ENCODE peak calls at places on chromosomes 16 and 17, in six cellular contexts. M, Z, A, O, P and V are unnamed samples.

GRCh38 chr16:78283668-78284251 is 184.3 kb downstream of the WWOX start:
- DNase-seq in M (no peak), Z (no peak), A (no peak), O (no peak), P (no peak), V (no peak)

GRCh38 chr17:18267927-18268711 is 7.7 kb downstream of the MIEF2 start:
- DNase-seq in M (peak; percentile 39), Z (peak; percentile 51), A (no peak), O (no peak), P (no peak), V (peak; percentile 58)

GRCh38 chr17:77076046-77076882 is 64.5 kb upstream of the SEC14L1 start:
- DNase-seq in M (peak; percentile 17), Z (no peak), A (no peak), O (no peak), P (peak; percentile 70), V (no peak)

GRCh38 chr16:57643166-57643813 is 14.9 kb downstream of the ADGRG1 start:
- DNase-seq in M (peak; percentile 81), Z (no peak), A (peak; percentile 78), O (no peak), P (no peak), V (no peak)

GRCh38 chr16:26569793-26570192 is 496.9 kb upstream of the C16orf82 start:
- DNase-seq in M (no peak), Z (peak; percentile 64), A (no peak), O (peak; percentile 7), P (peak; percentile 50), V (no peak)

GRCh38 chr17:6163632-6164319 is 93.6 kb downstream of the WSCD1 start:
- DNase-seq in M (peak; percentile 35), Z (no peak), A (no peak), O (no peak), P (peak; percentile 48), V (peak; percentile 1)

GRCh38 chr16:627458-628239 is 3.1 kb upstream of the WFIKKN1 start:
- DNase-seq in M (no peak), Z (no peak), A (peak; percentile 91), O (no peak), P (no peak), V (no peak)

GRCh38 chr17:27756467-27757371 is 43.6 kb downstream of the NOS2 start:
- DNase-seq in M (peak; percentile 13), Z (peak; percentile 64), A (peak; percentile 65), O (peak; percentile 47), P (peak; percentile 68), V (peak; percentile 69)

GRCh38 chr17:80034977-80035686 is 540 bp downstream of the TBC1D16 start:
- DNase-seq in M (peak; percentile 43), Z (peak; percentile 63), A (peak; percentile 76), O (no peak), P (peak; percentile 54), V (peak; percentile 44)

GRCh38 chr16:22071352-22071923 is 20.9 kb upstream of the VWA3A start:
- DNase-seq in M (no peak), Z (peak; percentile 29), A (no peak), O (no peak), P (no peak), V (peak; percentile 6)

GRCh38 chr17:66508896-66509843 is 206.8 kb downstream of the PRKCA start:
- DNase-seq in M (peak; percentile 90), Z (no peak), A (peak; percentile 69), O (peak; percentile 60), P (no peak), V (no peak)

GRCh38 chr16:12086861-12087260 is 110.3 kb downstream of the SNX29 start:
- DNase-seq in M (peak; percentile 38), Z (no peak), A (no peak), O (no peak), P (no peak), V (no peak)

GRCh38 chr16:29029168-29029994 is 44.5 kb downstream of the LAT start:
- DNase-seq in M (peak; percentile 97), Z (peak; percentile 71), A (peak; percentile 62), O (no peak), P (peak; percentile 68), V (peak; percentile 94)

GRCh38 chr17:10149573-10150399 is 48.6 kb downstream of the GAS7 start:
- DNase-seq in M (peak; percentile 76), Z (no peak), A (no peak), O (no peak), P (no peak), V (peak; percentile 90)

GRCh38 chr16:9091867-9092281 is 430 bp downstream of the HAPSTR1 start:
- DNase-seq in M (no peak), Z (no peak), A (peak; percentile 83), O (no peak), P (peak; percentile 49), V (peak; percentile 22)

GRCh38 chr17:67712375-67712774 is 5.4 kb upstream of the NOL11 start:
- DNase-seq in M (no peak), Z (no peak), A (no peak), O (no peak), P (no peak), V (no peak)

DNA sequence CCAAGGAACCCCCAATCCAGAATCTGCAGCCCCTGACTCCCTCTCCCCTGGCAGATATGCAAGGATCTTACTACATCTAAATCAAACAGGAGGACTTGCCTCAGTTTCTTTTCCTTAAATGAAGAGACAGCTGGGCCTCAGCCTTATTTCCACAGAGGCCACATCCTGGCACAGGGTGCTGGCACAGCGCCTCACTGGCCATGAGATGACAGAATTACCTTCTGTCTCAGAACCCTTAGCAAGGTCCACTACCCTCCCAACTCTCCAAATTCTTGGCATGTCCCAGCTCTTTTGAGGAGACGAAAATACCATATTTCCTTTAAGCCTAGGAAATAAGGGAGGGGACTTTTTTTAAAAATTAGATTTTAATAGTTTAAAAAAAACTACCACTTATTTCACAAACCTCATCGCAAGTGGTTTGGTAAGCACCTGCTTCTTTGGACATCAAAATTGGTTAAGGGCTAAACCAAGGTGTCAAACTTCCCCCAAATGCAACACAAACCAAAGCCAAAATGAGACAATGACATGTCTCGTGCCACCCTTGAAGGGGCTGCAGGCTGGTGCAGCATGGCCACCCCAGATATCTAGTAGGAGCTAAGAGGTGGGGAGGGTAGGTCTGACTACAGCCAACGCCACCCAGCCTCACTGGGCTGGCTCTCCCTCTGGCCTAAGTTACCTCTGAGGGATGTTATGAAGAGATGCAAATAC is 25.3 kb downstream of the FAM117A start:
- DNase-seq in M (no peak), Z (no peak), A (no peak), O (no peak), P (no peak), V (no peak)
- H3K27ac ChIP-seq in M (no peak overlapping the region), Z (peak overlapping the region; percentile 60), A (peak overlapping the region; percentile 72), O (no peak overlapping the region), P (no peak overlapping the region), V (peak overlapping the region; percentile 72)

GRCh38 chr17:64508683-64509082 is 1.9 kb downstream of the CEP95 start:
- DNase-seq in M (no peak), Z (no peak), A (no peak), O (no peak), P (no peak), V (no peak)

GRCh38 chr17:64506576-64507417 is at the start of gene CEP95:
- DNase-seq in M (peak; percentile 99), Z (peak; percentile 96), A (peak; percentile 98), O (peak; percentile 67), P (peak; percentile 98), V (peak; percentile 99)

GRCh38 chr17:64509179-64509578 is 2.4 kb downstream of the CEP95 start:
- DNase-seq in M (no peak), Z (no peak), A (no peak), O (no peak), P (no peak), V (no peak)

GRCh38 chr17:64506201-64506575 is at the start of gene DDX5:
- DNase-seq in M (no peak), Z (peak; percentile 99), A (peak; percentile 99), O (peak; percentile 86), P (peak; percentile 96), V (peak; percentile 97)

GRCh38 chr17:64507418-64507766 is 615 bp downstream of the CEP95 start:
- DNase-seq in M (peak; percentile 79), Z (peak; percentile 86), A (no peak), O (no peak), P (peak; percentile 86), V (peak; percentile 72)
- TF ChIP-seq CTCF in M (peak; percentile 57), Z (peak; percentile 54), A (peak; percentile 50), O (peak; percentile 59), P (peak; percentile 62), V (peak; percentile 60)

DNA sequence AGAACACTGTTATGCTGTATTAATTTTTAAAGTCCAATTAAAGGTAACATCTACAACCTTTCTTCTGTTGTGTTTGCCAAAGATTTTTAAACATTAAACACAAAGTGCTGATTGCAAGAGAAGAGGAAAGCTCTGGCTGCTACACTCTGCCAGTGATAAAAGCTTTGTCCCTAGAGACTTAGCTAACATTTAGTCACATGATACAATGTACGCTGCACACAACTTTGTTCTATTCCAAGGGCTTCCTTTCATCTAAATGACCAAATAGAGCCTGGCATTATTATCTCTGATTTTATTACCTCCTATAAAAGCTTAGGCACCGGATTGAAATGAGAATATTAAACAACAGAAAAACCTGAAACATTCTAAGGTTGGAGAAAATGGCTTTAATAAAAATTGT is 388.7 kb upstream of the PMFBP1 start:
- DNase-seq in M (no peak), Z (no peak), A (no peak), O (no peak), P (peak; percentile 58), V (peak; percentile 54)
- H3K27ac ChIP-seq in M (no peak overlapping the region), Z (no peak overlapping the region), A (no peak overlapping the region), O (no peak overlapping the region), P (no peak overlapping the region), V (no peak overlapping the region)

GRCh38 chr16:66714062-66714461 is 17.5 kb upstream of the CMTM4 start:
- DNase-seq in M (no peak), Z (no peak), A (no peak), O (no peak), P (no peak), V (no peak)

GRCh38 chr16:66717776-66718175 is 21.2 kb upstream of the CMTM4 start:
- DNase-seq in M (no peak), Z (no peak), A (no peak), O (no peak), P (no peak), V (no peak)

GRCh38 chr16:66714659-66715307 is 18.2 kb upstream of the CMTM4 start:
- DNase-seq in M (no peak), Z (no peak), A (no peak), O (no peak), P (peak; percentile 19), V (no peak)

GRCh38 chr16:66719246-66719645 is 22.7 kb upstream of the CMTM4 start:
- DNase-seq in M (no peak), Z (no peak), A (no peak), O (no peak), P (no peak), V (no peak)

GRCh38 chr16:66717112-66717675 is 20.7 kb upstream of the CMTM4 start:
- DNase-seq in M (peak; percentile 84), Z (peak; percentile 61), A (no peak), O (no peak), P (peak; percentile 64), V (no peak)
- TF ChIP-seq CTCF in M (peak; percentile 78), Z (peak; percentile 59), A (peak; percentile 50), O (peak; percentile 67), P (peak; percentile 69), V (peak; percentile 81)

DNA sequence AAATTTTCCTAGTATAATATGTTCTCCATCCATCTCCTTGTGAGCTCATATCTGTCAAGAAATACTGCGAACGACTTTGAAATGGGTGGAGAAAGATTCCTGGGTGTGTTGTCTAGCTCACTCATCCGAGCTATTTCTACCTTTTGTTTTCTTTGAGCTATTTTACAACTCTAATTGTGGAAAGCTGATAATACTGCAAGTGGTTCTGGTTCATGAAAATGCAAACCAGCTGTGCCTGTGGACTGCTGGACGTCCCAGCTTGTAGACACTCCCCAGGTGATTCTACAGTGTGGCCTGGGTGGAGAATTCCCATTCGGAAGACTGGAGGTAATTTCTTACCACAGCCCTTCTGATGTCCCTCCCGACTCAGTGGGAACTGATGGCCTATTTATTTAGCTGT is 40.6 kb downstream of the CMIP start:
- DNase-seq in M (peak; percentile 27), Z (no peak), A (no peak), O (no peak), P (no peak), V (no peak)
- H3K27ac ChIP-seq in M (no peak overlapping the region), Z (no peak overlapping the region), A (no peak overlapping the region), O (no peak overlapping the region), P (no peak overlapping the region), V (peak overlapping the region; percentile 48)